ENCODE peak calls at places on chromosomes 16 and 17, in four cellular contexts. L, N, Y and W are unnamed samples.

GRCh38 chr17:80795737-80796136 is 195.9 kb upstream of the CHMP6 start:
- DNase-seq in L (no peak), N (no peak), Y (peak), W (no peak)

GRCh38 chr16:2719328-2720062 is 529 bp downstream of the PRSS27 start:
- DNase-seq in L (no peak), N (no peak), Y (peak), W (no peak)

GRCh38 chr17:81354252-81354943 is 40.9 kb upstream of the BAHCC1 start:
- DNase-seq in L (no peak), N (no peak), Y (peak), W (no peak)

GRCh38 chr17:4903051-4903818 is at the start of gene CHRNE:
- DNase-seq in L (peak), N (peak), Y (peak), W (peak)

GRCh38 chr16:80507538-80507937 is 33.3 kb upstream of the DYNLRB2 start:
- DNase-seq in L (no peak), N (no peak), Y (peak), W (no peak)

GRCh38 chr16:10668322-10669045 is 26.2 kb downstream of the TEKT5 start:
- DNase-seq in L (peak), N (peak), Y (no peak), W (peak)

GRCh38 chr16:11636172-11636721 is 32.0 kb upstream of the SNN start:
- DNase-seq in L (no peak), N (no peak), Y (no peak), W (no peak)

GRCh38 chr16:54921229-54921824 is 9.3 kb upstream of the IRX5 start:
- DNase-seq in L (no peak), N (peak), Y (no peak), W (no peak)

GRCh38 chr16:30054959-30055553 is 10.5 kb upstream of the ALDOA start:
- DNase-seq in L (no peak), N (no peak), Y (peak), W (no peak)

GRCh38 chr17:53525590-53525989 is 297.1 kb upstream of the KIF2B start:
- DNase-seq in L (no peak), N (no peak), Y (no peak), W (no peak)

GRCh38 chr17:41377546-41377945 is 4.6 kb downstream of the KRT34 start:
- DNase-seq in L (peak), N (peak), Y (no peak), W (peak)

GRCh38 chr16:52603015-52603414 is 56.1 kb upstream of the TOX3 start:
- DNase-seq in L (no peak), N (no peak), Y (peak), W (no peak)

GRCh38 chr16:10577305-10578202 is 2.8 kb downstream of the EMP2 start:
- DNase-seq in L (peak), N (peak), Y (peak), W (no peak)

GRCh38 chr16:89687092-89687940 is 827 bp downstream of the CDK10 start:
- DNase-seq in L (peak), N (peak), Y (peak), W (peak)

GRCh38 chr16:68332411-68333121 is 21.7 kb downstream of the PRMT7 start:
- DNase-seq in L (no peak), N (peak), Y (no peak), W (peak)

GRCh38 chr16:68086860-68087268 is 1.7 kb downstream of the NFATC3 start:
- DNase-seq in L (no peak), N (peak), Y (no peak), W (peak)

GRCh38 chr16:61564741-61565140 is 471.5 kb downstream of the CDH8 start:
- DNase-seq in L (no peak), N (no peak), Y (no peak), W (no peak)

GRCh38 chr16:86604436-86605220 is 26.3 kb downstream of the FOXL1 start:
- DNase-seq in L (no peak), N (no peak), Y (no peak), W (no peak)
- H3K4me3 ChIP-seq in L (no peak), N (peak), Y (no peak), W (no peak)

GRCh38 chr17:38315497-38315896 is 18.5 kb downstream of the MRPL45 start:
- DNase-seq in L (no peak), N (no peak), Y (no peak), W (no peak)

GRCh38 chr17:38322897-38323296 is 20.9 kb downstream of the GPR179 start:
- DNase-seq in L (no peak), N (no peak), Y (no peak), W (no peak)

GRCh38 chr17:38320482-38320881 is 23.3 kb downstream of the GPR179 start:
- DNase-seq in L (no peak), N (no peak), Y (no peak), W (no peak)

GRCh38 chr17:38322156-38322779 is 21.5 kb downstream of the GPR179 start:
- DNase-seq in L (no peak), N (peak), Y (peak), W (peak)

DNA sequence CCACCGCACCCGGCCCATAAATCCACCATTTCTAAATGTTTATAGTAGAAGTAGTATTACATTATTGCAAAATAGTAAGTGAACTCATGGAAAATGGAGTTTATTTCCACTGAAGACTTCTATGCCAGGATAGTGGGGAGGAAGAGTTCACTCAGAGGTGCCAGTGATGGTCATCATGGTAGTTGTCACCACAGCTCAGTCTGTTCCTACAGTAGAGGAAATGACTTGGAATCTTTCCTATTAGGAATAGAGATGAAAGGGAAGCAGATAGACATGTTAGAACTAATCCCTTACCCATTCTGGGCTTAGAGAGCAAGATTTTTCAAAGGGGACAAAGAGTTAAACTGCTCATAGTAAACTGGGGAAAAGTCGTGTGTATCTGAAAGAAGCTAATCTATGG is 20.1 kb downstream of the MRPL45 start:
- DNase-seq in L (no peak), N (no peak), Y (no peak), W (no peak)
- H3K4me3 ChIP-seq in L (no peak), N (no peak), Y (no peak), W (no peak)

GRCh38 chr16:4293181-4293716 is 20.4 kb upstream of the TFAP4 start:
- DNase-seq in L (no peak), N (no peak), Y (no peak), W (no peak)
- H3K4me3 ChIP-seq in L (no peak), N (no peak), Y (no peak), W (no peak)

GRCh38 chr16:78390828-78391227 is 291.4 kb downstream of the WWOX start:
- DNase-seq in L (no peak), N (no peak), Y (no peak), W (no peak)
- H3K4me3 ChIP-seq in L (no peak), N (no peak), Y (no peak), W (no peak)

DNA sequence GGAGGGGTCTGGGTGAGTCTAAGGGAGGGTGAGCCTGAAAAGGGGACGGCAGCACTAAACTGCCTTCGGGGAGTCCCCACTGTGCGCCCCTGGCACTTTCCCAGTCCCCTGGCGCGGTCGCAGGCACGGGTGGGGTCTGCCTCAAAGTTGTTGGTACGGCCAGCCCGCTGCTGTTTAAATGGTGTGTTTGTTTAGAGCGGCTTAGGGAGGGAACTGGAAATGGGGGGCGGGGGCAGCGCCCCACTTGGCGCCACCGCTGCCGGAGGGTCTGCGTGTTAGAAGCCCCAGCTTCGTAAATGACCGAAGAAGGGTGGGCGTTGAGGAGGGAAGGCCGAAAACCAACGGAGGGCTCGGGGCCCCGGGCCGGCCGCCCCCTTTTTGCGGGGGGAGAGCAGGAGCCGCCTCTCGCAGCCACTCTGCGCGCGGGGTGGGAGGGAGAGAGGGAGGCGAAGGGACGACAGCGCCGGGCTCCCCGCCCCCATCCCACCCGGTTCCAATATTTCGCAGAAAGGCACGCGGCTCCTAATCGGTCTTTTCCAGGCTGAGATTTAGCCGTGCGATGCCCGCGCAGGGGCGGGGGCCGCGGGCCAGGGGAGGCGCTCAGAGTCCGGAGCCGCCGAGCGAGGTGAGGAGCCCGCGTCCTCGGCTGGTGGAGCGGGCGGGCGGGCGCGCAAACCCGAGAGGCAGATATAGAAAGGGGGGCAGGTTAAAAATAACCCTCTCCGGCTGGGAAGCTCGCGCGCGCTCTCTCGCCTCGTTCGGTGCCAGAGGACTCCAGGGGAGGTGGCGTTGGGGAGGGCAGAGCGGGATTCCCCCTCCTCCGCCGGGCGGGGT is 55.0 kb downstream of the SREBF1 start:
- DNase-seq in L (peak), N (peak), Y (peak), W (peak)
- H3K4me3 ChIP-seq in L (peak), N (peak), Y (no peak), W (peak)

DNA sequence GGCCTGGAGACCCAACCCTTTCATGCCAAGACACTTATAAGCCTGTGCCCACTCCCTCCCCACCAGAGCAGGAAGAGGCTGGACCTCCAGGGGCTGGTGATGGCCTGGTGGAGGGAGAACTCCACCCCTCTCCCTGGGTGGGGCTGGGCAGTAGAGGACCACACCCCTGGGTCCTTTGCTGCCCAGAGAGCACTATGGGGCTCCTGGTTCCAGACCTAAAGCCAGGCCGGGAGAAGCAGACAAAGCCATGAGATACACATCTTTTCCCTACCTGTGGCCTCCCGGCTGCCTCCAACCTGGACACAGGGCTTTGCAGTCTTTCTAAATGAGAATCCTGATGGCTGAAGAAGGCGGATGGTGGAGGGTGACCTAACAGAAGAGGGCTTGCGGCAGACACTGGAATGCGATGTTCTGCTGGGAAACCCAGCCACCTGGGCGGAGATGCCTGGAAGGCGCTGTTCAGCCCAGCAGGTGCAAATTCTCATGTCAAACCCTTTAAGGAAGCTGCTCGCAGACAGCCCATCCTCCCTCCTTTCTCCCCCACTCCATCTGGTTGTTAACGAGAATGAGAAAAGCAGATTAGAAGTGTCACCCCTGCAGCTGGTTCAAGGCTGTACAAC is 43.9 kb upstream of the KIFC3 start:
- DNase-seq in L (no peak), N (no peak), Y (no peak), W (no peak)
- H3K4me3 ChIP-seq in L (no peak), N (no peak), Y (no peak), W (no peak)